ENCODE peak calls at places on chromosomes 3 and 15, in four cellular contexts. E, Z, P and V are unnamed samples.

GRCh38 chr15:96699871-96700401 is 369.4 kb downstream of the NR2F2 start:
- DNase-seq in E (no peak), Z (no peak), P (no peak), V (no peak)

GRCh38 chr3:39124876-39125836 is 17.7 kb downstream of the TTC21A start:
- DNase-seq in E (no peak), Z (no peak), P (no peak), V (no peak)

GRCh38 chr15:95609096-95609495 is 721.4 kb upstream of the NR2F2 start:
- DNase-seq in E (no peak), Z (no peak), P (no peak), V (no peak)

GRCh38 chr3:168071535-168071934 is 24.2 kb downstream of the GOLIM4 start:
- DNase-seq in E (no peak), Z (no peak), P (no peak), V (no peak)

GRCh38 chr3:43874290-43874689 is 183.6 kb downstream of the ABHD5 start:
- DNase-seq in E (no peak), Z (no peak), P (no peak), V (no peak)

GRCh38 chr3:190385835-190386688 is 1.9 kb upstream of the CLDN16 start:
- DNase-seq in E (no peak), Z (no peak), P (no peak), V (no peak)

GRCh38 chr3:124607163-124607562 is 123.1 kb upstream of the UMPS start:
- DNase-seq in E (no peak), Z (no peak), P (no peak), V (no peak)

GRCh38 chr3:43693594-43693993 is 2.9 kb downstream of the ABHD5 start:
- DNase-seq in E (no peak), Z (no peak), P (no peak), V (no peak)

GRCh38 chr3:157088133-157088488 is 71.8 kb downstream of the CCNL1 start:
- DNase-seq in E (no peak), Z (no peak), P (no peak), V (no peak)

GRCh38 chr3:133924041-133924440 is 28.4 kb upstream of the RAB6B start:
- DNase-seq in E (no peak), Z (no peak), P (no peak), V (no peak)

GRCh38 chr15:35692256-35692867 is 146.4 kb upstream of the DPH6 start:
- DNase-seq in E (no peak), Z (no peak), P (no peak), V (no peak)

GRCh38 chr3:53049987-53050386 is 4.1 kb upstream of the SFMBT1 start:
- DNase-seq in E (no peak), Z (no peak), P (no peak), V (no peak)

GRCh38 chr3:139491027-139491700 is 14.8 kb upstream of the RBP2 start:
- DNase-seq in E (no peak), Z (no peak), P (no peak), V (no peak)

GRCh38 chr15:100919481-100920405 is 586 bp downstream of the LRRK1 start:
- DNase-seq in E (peak; percentile 33), Z (no peak), P (peak; percentile 34), V (peak; percentile 32)

GRCh38 chr15:79562538-79563298 is 130.6 kb downstream of the MINAR1 start:
- DNase-seq in E (no peak), Z (no peak), P (no peak), V (no peak)

GRCh38 chr15:80777137-80777536 is 2.0 kb upstream of the CEMIP start:
- DNase-seq in E (no peak), Z (no peak), P (peak; percentile 45), V (no peak)

GRCh38 chr3:169954142-169954756 is 12.4 kb upstream of the SEC62 start:
- DNase-seq in E (no peak), Z (no peak), P (no peak), V (no peak)

GRCh38 chr15:85414037-85414436 is 33.6 kb downstream of the AKAP13 start:
- DNase-seq in E (no peak), Z (no peak), P (no peak), V (no peak)

GRCh38 chr3:10349801-10350200 is 28.9 kb upstream of the SEC13 start:
- DNase-seq in E (no peak), Z (no peak), P (no peak), V (no peak)

GRCh38 chr3:162799910-162800309 is 1303.3 kb downstream of the OTOL1 start:
- DNase-seq in E (no peak), Z (no peak), P (no peak), V (no peak)

GRCh38 chr15:66288796-66289195 is 4.6 kb upstream of the DIS3L start:
- DNase-seq in E (no peak), Z (no peak), P (no peak), V (no peak)

GRCh38 chr15:73941871-73942635 is 15.8 kb downstream of the LOXL1 start:
- DNase-seq in E (no peak), Z (no peak), P (no peak), V (no peak)

GRCh38 chr3:105868450-105868744 is 415 bp downstream of the CBLB start:
- DNase-seq in E (no peak), Z (peak; percentile 13), P (peak; percentile 58), V (peak; percentile 38)